ENCODE peak calls at places on chromosomes 13 and 19, in five cellular contexts. D, A, W, O and T are unnamed samples.

GRCh38 chr13:63999614-64000013 is 2584.0 kb upstream of the PCDH20 start:
- DNase-seq in D (no peak), O (no peak), A (no peak), W (no peak), T (no peak)

GRCh38 chr13:26772531-26772930 is 11.9 kb upstream of the GPR12 start:
- DNase-seq in A (no peak), D (no peak), W (no peak), O (no peak), T (no peak)

GRCh38 chr19:30158067-30158892 is 213.9 kb upstream of the ZNF536 start:
- DNase-seq in O (no peak), W (no peak), A (no peak), D (no peak), T (no peak)

GRCh38 chr13:41897126-41897525 is 63.8 kb downstream of the VWA8 start:
- DNase-seq in A (no peak), D (no peak), W (no peak), O (no peak), T (no peak)

GRCh38 chr13:96925869-96926628 is 68.2 kb downstream of the OXGR1 start:
- DNase-seq in D (no peak), A (no peak), O (no peak), W (no peak), T (no peak)

GRCh38 chr13:99805361-99805760 is 166.2 kb downstream of the ZIC5 start:
- DNase-seq in D (no peak), O (no peak), A (no peak), W (no peak), T (no peak)

GRCh38 chr19:46610413-46610775 is 9.3 kb downstream of the CALM3 start:
- DNase-seq in O (peak), D (no peak), W (no peak), A (no peak), T (peak)

GRCh38 chr19:7978196-7978825 is 27.1 kb downstream of the ELAVL1 start:
- DNase-seq in O (no peak), W (no peak), D (no peak), A (no peak), T (no peak)

GRCh38 chr13:99542788-99543406 is 41.6 kb downstream of the TM9SF2 start:
- DNase-seq in W (no peak), A (no peak), O (peak), D (no peak), T (no peak)

GRCh38 chr13:45928843-45929242 is 77.3 kb upstream of the SIAH3 start:
- DNase-seq in O (no peak), W (no peak), D (no peak), A (no peak), T (no peak)

GRCh38 chr19:49570997-49571676 is 9.2 kb downstream of the NOSIP start:
- DNase-seq in D (no peak), O (peak), A (no peak), W (no peak), T (no peak)

GRCh38 chr19:58334691-58335249 is 8.0 kb downstream of the ZSCAN22 start:
- DNase-seq in W (peak), D (no peak), A (no peak), O (no peak), T (no peak)

GRCh38 chr13:109146912-109147624 is 517.7 kb downstream of the MYO16 start:
- DNase-seq in W (no peak), O (no peak), D (no peak), A (peak), T (no peak)

GRCh38 chr13:96816261-96816660 is 178.0 kb downstream of the OXGR1 start:
- DNase-seq in W (no peak), D (peak), A (no peak), O (no peak), T (no peak)

GRCh38 chr13:59801107-59801880 is 362.4 kb downstream of the DIAPH3 start:
- DNase-seq in O (no peak), A (no peak), D (no peak), W (no peak), T (no peak)

GRCh38 chr13:39510296-39510695 is 92.7 kb downstream of the LHFPL6 start:
- DNase-seq in D (no peak), O (no peak), W (no peak), A (no peak), T (no peak)

GRCh38 chr13:22114630-22115311 is 443.9 kb downstream of the FGF9 start:
- DNase-seq in D (peak), A (no peak), O (no peak), W (no peak), T (no peak)
- TF ChIP-seq EP300 in D (no peak), A (no peak), O (no peak), W (no peak), T (no peak)

DNA sequence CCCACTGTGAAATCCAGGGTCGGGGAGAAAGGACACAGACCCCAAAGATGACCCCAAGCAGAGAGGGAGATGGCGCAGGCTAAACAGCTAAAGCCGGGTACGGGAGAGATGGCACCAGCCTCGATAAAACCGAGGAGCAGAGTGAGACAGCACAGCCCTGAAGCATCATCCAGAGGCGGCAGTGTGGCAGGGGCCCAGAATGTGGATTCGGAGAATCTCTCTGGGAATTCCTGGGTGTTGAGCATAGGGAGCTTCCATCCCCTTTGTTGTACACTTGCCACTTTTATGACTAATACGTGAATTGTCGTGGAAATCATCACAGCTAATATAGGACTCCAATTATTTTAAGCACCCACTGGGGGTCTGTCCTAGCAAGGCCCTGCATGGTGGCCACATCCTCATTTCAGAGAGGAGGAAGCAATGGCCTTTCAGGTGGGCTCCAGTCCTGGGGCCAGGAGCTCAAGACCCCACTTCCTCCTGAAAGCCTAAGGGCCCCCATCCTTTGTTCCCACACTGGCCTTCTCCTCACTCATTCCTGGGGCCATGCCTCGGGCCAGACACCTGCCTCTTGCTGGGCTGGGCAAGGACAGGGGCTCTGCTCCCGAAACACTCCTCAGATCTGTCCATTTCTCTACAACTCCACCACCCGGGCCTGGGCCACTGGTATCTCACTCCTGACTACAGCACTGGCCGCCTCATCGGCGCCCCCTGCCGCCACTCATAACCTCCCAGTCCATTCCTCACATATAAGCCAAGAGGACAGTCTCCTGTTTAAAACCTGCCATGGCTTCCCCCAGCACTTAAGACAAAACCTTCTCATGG is 29.3 kb upstream of the ATP1A3 start:
- DNase-seq in D (no peak), A (peak), W (peak), O (peak), T (no peak)
- TF ChIP-seq CTCF in D (peak), A (peak), W (no peak), O (peak), T (no peak)

DNA sequence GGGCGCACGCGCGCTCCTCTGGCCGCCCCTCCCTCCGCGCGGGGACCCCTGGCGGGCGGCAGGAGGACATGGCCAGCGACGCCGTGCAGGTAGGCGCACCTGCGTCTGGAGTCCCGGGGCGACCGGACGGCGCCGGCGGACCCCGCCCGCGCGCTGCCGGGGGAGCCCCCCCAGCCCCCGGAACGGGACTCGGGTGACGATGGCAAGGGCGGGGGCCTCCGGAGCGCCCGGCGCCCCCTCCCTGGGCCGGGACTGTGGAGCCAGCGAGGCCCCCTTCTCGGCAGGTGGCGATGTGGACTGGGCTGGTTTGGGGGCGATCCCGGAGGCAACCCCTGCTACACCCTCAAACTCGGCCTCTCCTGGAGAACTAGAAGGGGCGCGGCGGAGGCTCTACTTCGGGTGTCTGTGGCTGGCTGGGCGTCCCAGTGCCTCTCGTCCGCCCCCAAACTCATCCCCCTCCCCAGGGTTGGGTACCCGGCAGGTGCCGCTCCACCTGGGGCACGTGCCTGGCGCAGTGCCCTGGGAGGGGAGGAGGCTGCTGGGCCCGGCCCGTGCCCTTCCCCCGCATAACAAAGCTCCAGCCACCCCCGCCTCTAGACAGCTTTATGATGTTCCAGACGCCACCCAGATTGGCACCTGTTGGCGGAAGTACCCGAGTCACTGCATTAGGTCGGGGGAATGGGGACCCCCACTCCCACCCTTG is 499 bp downstream of the PKN1 start:
- DNase-seq in A (no peak), O (peak), W (peak), D (no peak), T (peak)
- TF ChIP-seq EP300 in A (no peak), O (no peak), W (no peak), D (no peak), T (no peak)

DNA sequence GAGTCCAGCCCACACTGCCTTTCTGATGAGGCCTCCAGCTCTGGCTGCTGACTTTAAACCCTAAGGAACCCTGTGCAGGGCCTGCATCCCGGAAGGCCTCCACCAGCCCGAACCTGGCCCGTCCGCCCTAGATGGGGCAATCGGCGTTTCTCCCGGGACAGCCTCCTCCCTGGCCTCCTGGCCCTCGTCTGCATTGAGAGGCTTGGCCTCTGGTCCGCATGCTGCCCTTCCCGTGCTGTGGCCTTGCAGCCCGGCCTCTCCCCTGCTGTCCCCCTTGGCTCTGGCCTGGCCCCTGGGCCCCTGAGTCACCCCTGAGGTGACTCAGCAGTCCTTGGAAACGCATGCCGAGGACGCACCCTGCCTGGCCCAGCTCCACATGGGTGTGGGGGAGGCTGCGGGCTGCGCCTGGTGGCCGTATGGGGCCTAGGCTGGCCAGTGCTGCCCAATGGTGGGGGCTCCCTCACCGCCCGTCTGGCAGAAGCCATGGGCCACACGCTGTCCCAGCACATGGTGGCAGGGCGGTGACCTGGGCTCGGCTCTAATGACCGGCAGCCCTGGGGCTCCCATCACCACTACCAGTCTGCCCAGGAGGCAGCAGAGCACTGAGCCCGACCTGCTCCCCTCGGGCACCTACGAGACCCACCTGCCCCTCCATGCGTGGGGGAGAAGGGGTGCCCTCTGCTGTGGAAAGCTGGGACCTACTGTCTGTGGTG is 25.7 kb downstream of the SH3GL1 start:
- DNase-seq in A (peak), O (peak), D (peak), W (peak), T (peak)
- TF ChIP-seq CTCF in A (peak), O (no peak), D (peak), W (peak), T (peak)

DNA sequence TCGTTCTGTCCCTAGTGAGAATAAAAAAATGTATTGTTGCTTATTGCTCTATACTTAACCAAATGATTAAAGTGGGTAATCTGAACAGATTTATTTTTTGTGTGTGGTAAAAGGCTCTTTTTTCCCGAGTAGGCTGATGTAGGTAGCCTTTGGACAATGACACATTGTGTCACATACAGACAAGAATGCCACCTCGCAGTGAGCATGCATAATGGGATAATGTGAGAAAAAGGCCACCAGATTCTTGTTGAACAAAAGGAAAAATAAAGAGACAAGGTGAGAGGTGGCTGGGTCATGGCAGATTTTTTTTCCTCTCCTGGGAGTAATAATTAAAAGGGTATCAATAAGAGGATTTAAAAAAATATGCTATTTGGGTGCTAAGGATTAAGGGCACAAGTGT is 93.3 kb upstream of the ARGLU1 start:
- DNase-seq in W (no peak), A (no peak), O (no peak), D (no peak), T (no peak)
- TF ChIP-seq EP300 in W (no peak), A (no peak), O (no peak), D (no peak), T (no peak)